ENCODE peak calls at places on chromosomes 2 and 18, in six cellular contexts. Z is fibroblast of lung, S is hepatocyte, I is anterior cingulate cortex, K is fibroblast of villous mesenchyme, F is GM23248. X is an unnamed sample.
A peak's percentile ranks its signal among the peaks of the same experiment; 100 is the strongest.

GRCh38 chr18:44943201-44943881 is 262.7 kb downstream of the SETBP1 start:
- DNase-seq in Z (no peak), K (peak; percentile 7), S (peak; percentile 28), I (no peak), F (peak; percentile 66), X (no peak)

GRCh38 chr2:16630463-16630862 is 35.2 kb downstream of the CYRIA start:
- DNase-seq in K (no peak), I (no peak), F (no peak), S (no peak), Z (no peak), X (no peak)

GRCh38 chr2:224892574-224893204 is 149.6 kb downstream of the DOCK10 start:
- DNase-seq in K (no peak), S (no peak), F (peak; percentile 3), Z (no peak), I (no peak), X (no peak)

GRCh38 chr2:69514406-69514805 is 77.2 kb upstream of the NFU1 start:
- DNase-seq in Z (peak; percentile 90), S (peak; percentile 45), I (peak; percentile 25), K (peak; percentile 91), F (peak; percentile 63), X (peak; percentile 63)

GRCh38 chr18:6624729-6625308 is 104.7 kb upstream of the ARHGAP28 start:
- DNase-seq in S (no peak), K (no peak), Z (peak; percentile 86), F (peak; percentile 52), I (no peak), X (peak; percentile 22)

GRCh38 chr2:239601201-239601851 is 200.5 kb upstream of the HDAC4 start:
- DNase-seq in Z (no peak), I (no peak), K (no peak), S (no peak), F (no peak), X (no peak)

GRCh38 chr2:53633441-53633840 is 134.2 kb upstream of the CHAC2 start:
- DNase-seq in S (no peak), Z (no peak), I (no peak), F (peak; percentile 10), K (peak; percentile 45), X (peak; percentile 71)

GRCh38 chr2:199814084-199814844 is 36.7 kb downstream of the FTCDNL1 start:
- DNase-seq in F (no peak), I (no peak), Z (no peak), K (no peak), S (no peak), X (no peak)

GRCh38 chr2:237732790-237733349 is 65.7 kb upstream of the RBM44 start:
- DNase-seq in K (no peak), Z (no peak), S (no peak), I (no peak), F (no peak), X (no peak)

GRCh38 chr2:201073071-201073470 is 1.3 kb downstream of the NDUFB3 start:
- DNase-seq in S (no peak), F (no peak), Z (no peak), K (no peak), I (no peak), X (no peak)

GRCh38 chr2:190469770-190470169 is 61.6 kb downstream of the MFSD6 start:
- DNase-seq in F (peak; percentile 78), S (peak; percentile 48), K (peak; percentile 57), I (no peak), Z (peak; percentile 29), X (peak; percentile 50)

GRCh38 chr18:13290856-13291271 is 72.3 kb downstream of the LDLRAD4 start:
- DNase-seq in F (no peak), S (no peak), I (no peak), Z (no peak), K (no peak), X (no peak)

GRCh38 chr2:132740081-132740480 is 70.1 kb upstream of the LYPD1 start:
- DNase-seq in I (no peak), S (no peak), K (no peak), F (no peak), Z (no peak), X (no peak)